ENCODE peak calls at places on chromosomes 5 and 9, in nine cellular contexts. D is heart left ventricle, E is Caco-2, S is psoas muscle, W is breast epithelium, R is fibroblast of mammary gland, K is cardiac muscle cell, C is ascending aorta, G is lower lobe of right lung. L is an unnamed sample.

GRCh38 chr9:68999393-69000105 is 14.4 kb downstream of the PRKACG start:
- DNase-seq in W (no peak), R (peak), E (peak), C (no peak), D (peak), S (no peak), G (peak), K (peak), L (no peak)

GRCh38 chr9:42852133-42852532 is 668.7 kb downstream of the SPATA31A6 start:
- DNase-seq in G (no peak), S (peak), W (no peak), D (peak), R (peak), E (no peak), K (peak), C (no peak), L (no peak)

GRCh38 chr5:67305401-67305800 is 108.8 kb upstream of the CD180 start:
- DNase-seq in S (peak), G (no peak), D (no peak), K (no peak), C (no peak), E (no peak), W (no peak), R (no peak), L (no peak)

GRCh38 chr9:107638922-107639321 is 149.4 kb upstream of the KLF4 start:
- DNase-seq in E (peak), D (peak), K (peak), C (peak), G (peak), W (no peak), S (peak), R (peak), L (peak)

GRCh38 chr5:36561596-36561995 is 44.8 kb upstream of the SLC1A3 start:
- DNase-seq in G (no peak), R (no peak), S (no peak), E (no peak), W (no peak), K (no peak), D (no peak), C (no peak), L (no peak)

GRCh38 chr9:7172445-7173115 is 414.8 kb downstream of the KDM4C start:
- DNase-seq in R (peak), C (no peak), D (no peak), S (no peak), K (peak), E (no peak), G (no peak), W (no peak), L (no peak)

GRCh38 chr9:108860764-108861163 is 1.3 kb upstream of the ACTL7A start:
- DNase-seq in E (no peak), K (no peak), G (no peak), W (no peak), R (no peak), C (no peak), S (no peak), D (no peak), L (no peak)

GRCh38 chr5:148972958-148973357 is 89.9 kb downstream of the SH3TC2 start:
- DNase-seq in S (peak), W (no peak), C (peak), K (peak), D (peak), G (no peak), R (peak), E (no peak), L (no peak)

GRCh38 chr5:65108786-65109743 is 340.3 kb downstream of the CWC27 start:
- DNase-seq in D (no peak), R (peak), G (no peak), C (no peak), K (peak), E (no peak), S (no peak), W (no peak), L (no peak)

GRCh38 chr9:132238992-132239391 is 77.1 kb downstream of the NTNG2 start:
- DNase-seq in S (no peak), K (no peak), G (peak), D (no peak), W (no peak), E (no peak), R (no peak), C (no peak), L (no peak)

GRCh38 chr5:131521252-131521651 is 113.8 kb downstream of the RAPGEF6 start:
- DNase-seq in S (no peak), W (no peak), R (peak), G (no peak), C (no peak), K (no peak), E (no peak), D (no peak), L (no peak)

GRCh38 chr5:141880961-141881801 is 3.0 kb upstream of the PCDH1 start:
- DNase-seq in K (no peak), R (no peak), E (no peak), S (no peak), W (no peak), D (peak), C (no peak), G (no peak), L (no peak)

GRCh38 chr5:172440486-172440885 is 13.8 kb downstream of the SH3PXD2B start:
- DNase-seq in G (no peak), K (no peak), C (no peak), R (no peak), E (no peak), S (no peak), D (no peak), W (no peak), L (no peak)

GRCh38 chr5:135391123-135391868 is 7.7 kb downstream of the MACROH2A1 start:
- DNase-seq in D (no peak), K (peak), W (no peak), C (no peak), G (no peak), E (no peak), R (peak), S (no peak), L (no peak)

GRCh38 chr9:125757834-125758233 is 10.7 kb downstream of the PBX3 start:
- DNase-seq in C (no peak), W (no peak), E (no peak), S (no peak), G (no peak), D (no peak), K (no peak), R (no peak), L (no peak)

GRCh38 chr9:125754096-125754495 is 6.9 kb downstream of the PBX3 start:
- DNase-seq in R (no peak), C (no peak), W (no peak), K (no peak), D (no peak), E (no peak), S (no peak), G (no peak), L (no peak)

GRCh38 chr9:125756499-125756898 is 9.3 kb downstream of the PBX3 start:
- DNase-seq in E (no peak), W (no peak), K (no peak), D (no peak), S (no peak), G (no peak), R (no peak), C (no peak), L (no peak)

GRCh38 chr9:125752070-125752628 is 5.0 kb downstream of the PBX3 start:
- DNase-seq in R (no peak), C (no peak), S (no peak), K (no peak), W (no peak), D (no peak), G (no peak), E (no peak), L (no peak)

GRCh38 chr9:125755340-125755739 is 8.2 kb downstream of the PBX3 start:
- DNase-seq in G (no peak), S (no peak), W (no peak), K (no peak), D (no peak), C (no peak), E (no peak), R (no peak), L (no peak)
- H3K4me3 ChIP-seq in G (no peak), S (no peak), W (no peak), K (no peak), D (no peak), C (no peak), E (no peak), R (no peak), L (no peak)

GRCh38 chr9:134381262-134381661 is 55.0 kb downstream of the RXRA start:
- DNase-seq in D (no peak), K (no peak), W (no peak), G (no peak), S (no peak), R (no peak), C (no peak), E (no peak), L (no peak)
- H3K4me3 ChIP-seq in D (no peak), K (no peak), W (no peak), G (no peak), S (no peak), R (no peak), C (no peak), E (no peak), L (no peak)

DNA sequence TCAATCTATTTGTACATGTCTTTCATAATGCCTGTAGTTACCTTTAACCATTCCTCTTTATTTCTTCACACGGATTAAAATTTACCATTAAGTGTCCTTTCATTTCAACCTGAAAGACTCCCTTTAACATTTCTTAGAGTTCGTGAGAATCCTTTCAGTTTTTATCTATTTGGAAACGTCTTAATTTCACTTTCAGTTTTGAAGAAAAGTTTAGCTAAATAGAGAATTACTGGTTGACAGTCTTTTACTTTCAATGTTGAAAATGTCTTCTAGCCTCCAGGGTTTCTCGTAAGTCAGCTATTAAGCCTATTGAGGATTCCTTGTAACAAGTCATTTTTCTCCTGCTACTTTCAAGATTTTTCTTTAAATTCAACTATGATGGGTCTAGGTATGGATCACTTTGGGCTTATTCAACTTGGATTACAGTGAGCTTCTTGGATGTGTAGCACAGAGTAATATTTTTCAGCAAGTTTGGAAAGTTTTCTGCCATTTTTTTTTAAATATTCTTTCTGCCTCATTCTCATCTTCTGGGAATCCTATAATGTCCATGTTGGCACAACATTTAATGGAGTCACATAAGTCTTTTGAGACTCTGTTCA is 48.5 kb downstream of the RFX3 start:
- DNase-seq in E (no peak), D (no peak), R (no peak), C (no peak), K (no peak), W (no peak), G (no peak), S (no peak), L (no peak)
- H3K4me3 ChIP-seq in E (no peak), D (no peak), R (no peak), C (no peak), K (no peak), W (no peak), G (no peak), S (no peak), L (no peak)

GRCh38 chr9:130844028-130844427 is 9.0 kb downstream of the ABL1 start:
- DNase-seq in W (no peak), S (peak), E (no peak), R (no peak), K (no peak), D (peak), C (no peak), G (no peak), L (no peak)

GRCh38 chr9:130845901-130846381 is 10.9 kb downstream of the ABL1 start:
- DNase-seq in K (peak), G (no peak), E (no peak), W (no peak), C (no peak), R (peak), S (no peak), D (no peak), L (no peak)

GRCh38 chr9:130843049-130843908 is 8.2 kb downstream of the ABL1 start:
- DNase-seq in E (no peak), G (no peak), K (no peak), D (no peak), C (no peak), R (no peak), S (no peak), W (no peak), L (no peak)

GRCh38 chr9:130846487-130847305 is 11.6 kb downstream of the ABL1 start:
- DNase-seq in K (peak), R (peak), G (no peak), S (peak), W (no peak), D (peak), C (no peak), E (no peak), L (peak)

DNA sequence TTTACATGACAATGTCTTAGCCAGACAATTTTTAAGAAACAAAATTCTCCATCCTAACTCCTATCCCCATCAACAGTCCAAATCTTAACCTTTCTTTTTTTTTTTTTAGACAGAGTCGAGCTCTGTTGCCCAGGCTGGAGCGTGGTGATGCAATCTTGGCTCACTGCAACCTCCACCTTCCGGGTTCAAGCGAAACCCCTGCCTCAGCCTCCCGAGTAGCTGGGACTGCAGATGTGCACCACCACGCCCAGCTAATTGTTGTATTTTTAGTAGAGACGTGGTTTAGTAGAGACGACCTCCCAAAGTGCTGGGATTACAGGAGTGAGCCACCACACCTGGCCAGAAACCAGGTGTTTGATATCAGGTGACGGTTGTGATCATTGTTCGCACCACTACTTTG is 10.2 kb downstream of the ABL1 start:
- DNase-seq in G (no peak), R (no peak), W (no peak), D (peak), E (no peak), S (peak), K (peak), C (no peak), L (no peak)
- H3K4me3 ChIP-seq in G (no peak), R (peak), W (peak), D (no peak), E (no peak), S (peak), K (no peak), C (peak), L (peak)

GRCh38 chr5:150647275-150648251 is 7.1 kb downstream of the SYNPO start:
- DNase-seq in E (no peak), K (peak), D (peak), S (peak), R (no peak), C (no peak), G (peak), W (no peak), L (peak)
- H3K4me3 ChIP-seq in E (no peak), K (no peak), D (no peak), S (no peak), R (no peak), C (no peak), G (no peak), W (no peak), L (peak)